ENCODE peak calls at places on chromosomes 11 and 22, in eight cellular contexts. R is endothelial cell of umbilical vein; Z is CD8-positive, alpha-beta T cell; E is left ventricle myocardium inferior; W is AG04450; I is right lobe of liver; O is heart right ventricle; M is thoracic aorta. T is an unnamed sample.

GRCh38 chr22:45528046-45528445 is 25.4 kb downstream of the FBLN1 start:
- DNase-seq in R (no peak), Z (no peak), E (no peak), W (no peak), I (no peak), O (no peak), M (no peak), T (no peak)

GRCh38 chr22:22526125-22526912 is 6.2 kb upstream of the ZNF280A start:
- DNase-seq in R (no peak), Z (no peak), E (no peak), W (no peak), I (no peak), O (no peak), M (no peak), T (no peak)

GRCh38 chr11:114173836-114174235 is 114.3 kb downstream of the ZBTB16 start:
- DNase-seq in R (no peak), Z (no peak), E (no peak), W (no peak), I (no peak), O (no peak), M (no peak), T (no peak)

GRCh38 chr11:108246885-108247284 is 24.0 kb downstream of the ATM start:
- DNase-seq in R (no peak), Z (no peak), E (no peak), W (no peak), I (no peak), O (no peak), M (no peak), T (no peak)

GRCh38 chr11:14700593-14700992 is 57.0 kb downstream of the PDE3B start:
- DNase-seq in R (no peak), Z (no peak), E (no peak), W (no peak), I (no peak), O (no peak), M (no peak), T (no peak)

GRCh38 chr11:117456027-117456720 is 128.5 kb downstream of the CEP164 start:
- DNase-seq in R (no peak), Z (no peak), E (no peak), W (no peak), I (no peak), O (no peak), M (no peak), T (peak; percentile 56)

GRCh38 chr22:45966320-45966891 is 10.6 kb downstream of the WNT7B start:
- DNase-seq in R (no peak), Z (no peak), E (no peak), W (no peak), I (no peak), O (no peak), M (no peak), T (no peak)

GRCh38 chr11:122659676-122660571 is 4.4 kb downstream of the UBASH3B start:
- DNase-seq in R (no peak), Z (no peak), E (no peak), W (no peak), I (no peak), O (no peak), M (no peak), T (no peak)

GRCh38 chr11:130037881-130038601 is 31.7 kb upstream of the APLP2 start:
- DNase-seq in R (peak; percentile 9), Z (no peak), E (no peak), W (no peak), I (no peak), O (no peak), M (no peak), T (no peak)

GRCh38 chr11:15208570-15209222 is 94.0 kb downstream of the INSC start:
- DNase-seq in R (peak; percentile 34), Z (peak; percentile 80), E (peak; percentile 67), W (peak; percentile 27), I (peak; percentile 80), O (peak; percentile 60), M (no peak), T (peak; percentile 39)

GRCh38 chr22:49613871-49614270 is 213.8 kb downstream of the BRD1 start:
- DNase-seq in R (no peak), Z (no peak), E (peak; percentile 5), W (no peak), I (peak; percentile 37), O (no peak), M (no peak), T (no peak)

GRCh38 chr22:22235564-22235963 is 9.0 kb upstream of the VPREB1 start:
- DNase-seq in R (peak; percentile 22), Z (peak; percentile 50), E (no peak), W (no peak), I (no peak), O (no peak), M (no peak), T (no peak)

GRCh38 chr11:47269829-47270305 is at the start of gene MADD:
- DNase-seq in R (peak; percentile 83), Z (peak; percentile 92), E (peak; percentile 89), W (peak; percentile 43), I (peak; percentile 91), O (peak; percentile 83), M (peak; percentile 33), T (peak; percentile 96)

GRCh38 chr11:87425391-87425790 is 387.7 kb downstream of the TMEM135 start:
- DNase-seq in R (no peak), Z (no peak), E (no peak), W (no peak), I (no peak), O (no peak), M (no peak), T (no peak)

GRCh38 chr11:33976351-33977199 is 75.0 kb upstream of the CAPRIN1 start:
- DNase-seq in R (no peak), Z (no peak), E (no peak), W (no peak), I (no peak), O (no peak), M (no peak), T (no peak)

GRCh38 chr11:33977676-33978075 is 73.9 kb upstream of the CAPRIN1 start:
- DNase-seq in R (no peak), Z (no peak), E (no peak), W (no peak), I (no peak), O (no peak), M (no peak), T (no peak)

GRCh38 chr11:33980896-33981295 is 70.6 kb upstream of the CAPRIN1 start:
- DNase-seq in R (peak; percentile 46), Z (no peak), E (no peak), W (no peak), I (no peak), O (no peak), M (no peak), T (no peak)

GRCh38 chr11:33982661-33983060 is 68.9 kb upstream of the CAPRIN1 start:
- DNase-seq in R (no peak), Z (no peak), E (no peak), W (no peak), I (no peak), O (no peak), M (no peak), T (no peak)

DNA sequence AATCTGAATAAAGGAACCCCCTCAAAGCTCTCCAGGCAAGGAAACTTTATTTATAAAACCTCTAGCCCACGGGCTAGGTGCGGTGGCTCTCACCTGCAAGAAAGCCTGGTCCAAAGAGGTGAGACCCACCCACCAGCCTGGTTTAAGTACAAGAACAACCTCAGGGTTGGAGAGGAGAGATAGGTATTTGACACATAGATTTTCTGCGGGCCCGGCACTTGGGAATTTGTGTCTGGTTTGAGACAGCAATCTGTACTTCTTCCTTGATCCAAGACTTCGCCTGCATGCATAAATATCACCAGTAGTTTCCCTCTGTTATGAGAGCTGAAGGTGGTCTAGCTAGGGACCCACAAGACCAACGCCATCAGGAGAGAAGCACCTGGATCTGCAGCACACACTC is 73.2 kb upstream of the CAPRIN1 start:
- DNase-seq in R (no peak), Z (no peak), E (no peak), W (no peak), I (no peak), O (no peak), M (no peak), T (no peak)
- H3K27me3 ChIP-seq in R (peaks cover 7% of the 10 kb centered on the region), Z (no peaks in the 10 kb centered on the region), E (peaks cover 6% of the 10 kb centered on the region), W (peaks cover 26% of the 10 kb centered on the region), I (no peaks in the 10 kb centered on the region), O (no peaks in the 10 kb centered on the region), M (no peaks in the 10 kb centered on the region), T (no peaks in the 10 kb centered on the region)

GRCh38 chr11:110044226-110044968 is 48.8 kb upstream of the ZC3H12C start:
- DNase-seq in R (no peak), Z (no peak), E (no peak), W (no peak), I (no peak), O (no peak), M (no peak), T (no peak)
- TF ChIP-seq CTCF in R (no peak), Z (no peak), E (no peak), W (no peak), I (no peak), O (no peak), M (no peak), T (no peak)

GRCh38 chr11:118790357-118791014 is 478 bp downstream of the DDX6 start:
- DNase-seq in R (peak; percentile 78), Z (peak; percentile 67), E (peak; percentile 58), W (no peak), I (peak; percentile 75), O (peak; percentile 71), M (no peak), T (peak; percentile 78)

GRCh38 chr11:118792642-118793124 is 1.7 kb upstream of the DDX6 start:
- DNase-seq in R (peak; percentile 93), Z (peak; percentile 61), E (peak; percentile 49), W (peak; percentile 74), I (peak; percentile 76), O (peak; percentile 76), M (peak; percentile 30), T (peak; percentile 44)

GRCh38 chr11:118789501-118790356 is 1.2 kb downstream of the DDX6 start:
- DNase-seq in R (peak; percentile 65), Z (peak; percentile 44), E (no peak), W (no peak), I (no peak), O (no peak), M (no peak), T (peak; percentile 13)

GRCh38 chr11:118791015-118791960 is at the start of gene DDX6:
- DNase-seq in R (peak; percentile 86), Z (peak; percentile 90), E (peak; percentile 93), W (peak; percentile 58), I (peak; percentile 93), O (peak; percentile 92), M (peak; percentile 78), T (peak; percentile 88)

DNA sequence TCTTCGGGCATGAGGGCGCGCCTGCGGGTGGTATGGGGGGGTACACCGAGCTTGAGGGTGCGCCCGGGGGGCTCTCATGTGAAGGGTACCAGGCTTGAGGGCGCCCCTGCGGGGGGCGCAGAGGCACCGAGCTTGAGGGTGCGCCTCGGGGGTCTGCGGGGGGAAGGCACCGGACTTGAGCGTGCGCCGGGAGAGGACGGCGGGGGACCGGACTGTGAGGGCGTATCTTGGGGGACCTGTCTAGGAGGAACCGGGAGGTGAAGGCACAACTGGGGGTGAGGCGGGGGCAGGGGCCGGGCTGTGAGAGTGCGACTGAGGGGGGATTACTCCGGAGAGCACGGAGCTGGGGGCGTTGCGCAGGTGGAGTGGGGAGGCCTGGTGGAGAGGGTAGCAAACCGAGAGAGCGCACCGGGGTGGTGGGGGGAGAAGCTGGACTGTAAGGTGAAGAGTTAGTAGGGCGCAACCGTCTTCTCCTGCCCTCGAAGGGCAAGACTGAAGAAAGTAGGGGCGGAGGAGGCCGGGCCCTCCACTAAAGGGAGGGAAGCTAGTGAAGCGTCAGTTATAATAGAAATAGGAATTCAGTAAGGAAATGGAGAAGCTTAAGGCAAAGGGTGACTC is 1.1 kb upstream of the DDX6 start:
- DNase-seq in R (no peak), Z (peak; percentile 45), E (no peak), W (no peak), I (peak; percentile 70), O (peak; percentile 31), M (no peak), T (peak; percentile 69)
- H3K4me3 ChIP-seq in R (peak overlapping the region; percentile 65), Z (peak overlapping the region; percentile 71), E (peak overlapping the region; percentile 96), W (peak overlapping the region; percentile 91), I (peak overlapping the region; percentile 91), O (peak overlapping the region; percentile 79), M (peak overlapping the region; percentile 81), T (peak overlapping the region; percentile 97)

GRCh38 chr11:63761870-63762661 is 6.5 kb downstream of the ZFTA start:
- DNase-seq in R (no peak), Z (no peak), E (peak; percentile 33), W (no peak), I (no peak), O (peak; percentile 17), M (no peak), T (peak; percentile 9)
- H3K27me3 ChIP-seq in R (no peaks in the 10 kb centered on the region), Z (no peaks in the 10 kb centered on the region), E (no peaks in the 10 kb centered on the region), W (no peaks in the 10 kb centered on the region), I (no peaks in the 10 kb centered on the region), O (no peaks in the 10 kb centered on the region), M (no peaks in the 10 kb centered on the region), T (no peaks in the 10 kb centered on the region)

T was measured in GM06990.